ENCODE peak calls at places on chromosomes 7 and 10, in four cellular contexts. T is adipocyte, M is K562, N is mammary epithelial cell. A is an unnamed sample.

GRCh38 chr10:43892062-43892765 is 243.5 kb upstream of the ZNF32 start:
- DNase-seq in T (peak; percentile 63), M (no peak), N (peak; percentile 22), A (no peak)

GRCh38 chr10:119805702-119806230 is 66.9 kb downstream of the MCMBP start:
- DNase-seq in T (peak; percentile 24), N (no peak), M (no peak), A (no peak)

GRCh38 chr7:112770051-112770450 is 20.1 kb downstream of the TMEM168 start:
- DNase-seq in M (no peak), T (peak; percentile 2), N (peak; percentile 96), A (no peak)

GRCh38 chr7:130127404-130128395 is 57.4 kb downstream of the KLHDC10 start:
- DNase-seq in M (no peak), T (peak; percentile 84), N (no peak), A (no peak)

GRCh38 chr10:100877451-100877850 is 35.3 kb upstream of the SLF2 start:
- DNase-seq in M (no peak), T (no peak), N (no peak), A (no peak)

GRCh38 chr7:122337011-122337410 is 32.5 kb upstream of the FEZF1 start:
- DNase-seq in N (no peak), M (no peak), T (no peak), A (no peak)

GRCh38 chr7:22469371-22470143 is 30.4 kb downstream of the STEAP1B start:
- DNase-seq in N (no peak), M (no peak), T (no peak), A (no peak)

GRCh38 chr10:14259696-14260595 is 70.8 kb downstream of the FRMD4A start:
- DNase-seq in M (no peak), T (peak; percentile 4), N (no peak), A (no peak)

GRCh38 chr10:4151466-4151865 is 366.5 kb upstream of the KLF6 start:
- DNase-seq in T (no peak), M (no peak), N (no peak), A (no peak)

GRCh38 chr7:130444230-130444629 is 3.4 kb upstream of the CEP41 start:
- DNase-seq in T (peak; percentile 61), N (no peak), M (no peak), A (no peak)

GRCh38 chr7:43637114-43637806 is 54.4 kb downstream of the STK17A start:
- DNase-seq in T (no peak), M (no peak), N (peak; percentile 91), A (no peak)

GRCh38 chr7:94333810-94334209 is 60.9 kb upstream of the COL1A2 start:
- DNase-seq in T (no peak), N (peak; percentile 72), M (no peak), A (no peak)

GRCh38 chr7:123966936-123967335 is 41.9 kb downstream of the SPAM1 start:
- DNase-seq in N (no peak), T (no peak), M (no peak), A (peak; percentile 63)

GRCh38 chr7:43531700-43532099 is 51.2 kb upstream of the STK17A start:
- DNase-seq in T (no peak), N (no peak), M (no peak), A (no peak)

GRCh38 chr10:86659161-86659691 is 4.9 kb downstream of the OPN4 start:
- DNase-seq in M (no peak), T (no peak), N (no peak), A (no peak)

GRCh38 chr7:90736968-90737939 is 141.1 kb downstream of the CDK14 start:
- DNase-seq in N (no peak), T (no peak), M (no peak), A (peak; percentile 93)

GRCh38 chr7:100476903-100477870 is 1.8 kb downstream of the TSC22D4 start:
- DNase-seq in N (no peak), M (peak; percentile 65), T (peak; percentile 51), A (peak; percentile 78)

GRCh38 chr7:102432476-102433318 is 678 bp upstream of the ORAI2 start:
- DNase-seq in N (no peak), M (peak; percentile 45), T (peak; percentile 12), A (no peak)

GRCh38 chr10:48819806-48820205 is 119.8 kb downstream of the LRRC18 start:
- DNase-seq in N (no peak), T (no peak), M (no peak), A (no peak)

GRCh38 chr10:97321807-97322195 is 2.7 kb downstream of the FRAT1 start:
- DNase-seq in T (no peak), N (no peak), M (no peak), A (no peak)

GRCh38 chr7:125090596-125090995 is 161.0 kb upstream of the POT1 start:
- DNase-seq in N (peak; percentile 38), M (no peak), T (no peak), A (no peak)

DNA sequence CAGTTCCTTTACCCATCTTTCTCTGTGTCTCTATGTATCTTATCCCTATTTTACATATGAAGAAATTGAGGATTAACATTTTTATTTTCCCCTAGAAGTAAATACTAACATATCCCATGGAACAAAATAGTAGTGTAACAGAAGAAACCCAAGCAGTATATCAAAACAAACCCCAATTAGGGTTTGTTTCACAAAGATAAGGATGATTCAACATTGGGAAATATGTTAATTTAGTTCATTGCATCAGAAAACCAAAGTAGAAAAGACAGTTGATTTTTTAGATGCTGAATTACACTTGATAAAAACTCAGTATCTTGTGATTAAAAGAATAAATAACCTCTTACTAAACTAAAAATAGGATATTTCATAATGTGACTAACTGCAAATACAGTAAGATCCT is 87.8 kb downstream of the GLCCI1 start:
- DNase-seq in M (no peak), T (peak; percentile 32), N (no peak), A (no peak)
- H3K36me3 ChIP-seq in M (peaks cover 8% of the 10 kb centered on the region), T (peaks cover 23% of the 10 kb centered on the region), N (peaks cover 5% of the 10 kb centered on the region), A (no peaks in the 10 kb centered on the region)

GRCh38 chr10:121526801-121527221 is 71.4 kb downstream of the FGFR2 start:
- DNase-seq in M (no peak), N (no peak), T (no peak), A (no peak)

GRCh38 chr10:121526040-121526790 is 72.0 kb downstream of the FGFR2 start:
- DNase-seq in N (no peak), M (no peak), T (no peak), A (no peak)

GRCh38 chr10:121525276-121526039 is 72.8 kb downstream of the FGFR2 start:
- DNase-seq in M (no peak), N (no peak), T (no peak), A (no peak)

GRCh38 chr10:121530481-121531075 is 67.7 kb downstream of the FGFR2 start:
- DNase-seq in N (no peak), T (no peak), M (no peak), A (no peak)

DNA sequence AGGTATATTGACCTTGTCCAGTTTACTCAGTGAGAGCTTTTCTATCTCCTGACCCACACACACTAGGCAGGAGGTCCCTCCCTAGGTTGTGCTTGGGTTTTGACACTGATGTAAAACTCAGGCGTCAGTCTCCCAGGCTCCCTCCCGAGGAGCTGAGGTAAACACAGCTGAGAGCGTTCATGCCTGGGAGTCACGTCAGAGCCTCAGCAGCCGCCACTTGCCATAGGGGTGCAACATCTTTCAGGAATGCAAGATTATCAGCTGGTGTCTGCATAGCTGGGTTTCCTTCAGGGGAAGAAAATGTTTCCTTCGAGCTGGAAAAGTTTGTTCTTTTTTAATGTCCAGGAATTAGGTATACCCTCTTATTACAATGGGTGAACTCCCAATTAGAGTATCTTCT is 70.6 kb downstream of the FGFR2 start:
- DNase-seq in M (no peak), T (no peak), N (peak; percentile 48), A (no peak)
- H3K4me1 ChIP-seq in M (no peaks in the 10 kb centered on the region), T (no peaks in the 10 kb centered on the region), N (peaks cover 32% of the 10 kb centered on the region), A (peaks cover 6% of the 10 kb centered on the region)

GRCh38 chr10:133286366-133286765 is 9.7 kb upstream of the ADAM8 start:
- DNase-seq in N (no peak), T (no peak), M (no peak), A (no peak)
- H3K36me3 ChIP-seq in N (peaks cover 21% of the 10 kb centered on the region), T (peaks cover 92% of the 10 kb centered on the region), M (peaks cover 70% of the 10 kb centered on the region), A (no peaks in the 10 kb centered on the region)

GRCh38 chr7:127904706-127905056 is 126.6 kb downstream of the LRRC4 start:
- DNase-seq in T (peak; percentile 30), M (no peak), N (peak; percentile 3), A (no peak)

GRCh38 chr7:127900116-127900515 is 131.1 kb downstream of the LRRC4 start:
- DNase-seq in N (no peak), M (no peak), T (no peak), A (no peak)

GRCh38 chr7:127903913-127904705 is 127.1 kb downstream of the LRRC4 start:
- DNase-seq in M (no peak), N (no peak), T (no peak), A (peak; percentile 72)

GRCh38 chr7:127900735-127901685 is 130.2 kb downstream of the LRRC4 start:
- DNase-seq in N (no peak), M (no peak), T (no peak), A (peak; percentile 78)

DNA sequence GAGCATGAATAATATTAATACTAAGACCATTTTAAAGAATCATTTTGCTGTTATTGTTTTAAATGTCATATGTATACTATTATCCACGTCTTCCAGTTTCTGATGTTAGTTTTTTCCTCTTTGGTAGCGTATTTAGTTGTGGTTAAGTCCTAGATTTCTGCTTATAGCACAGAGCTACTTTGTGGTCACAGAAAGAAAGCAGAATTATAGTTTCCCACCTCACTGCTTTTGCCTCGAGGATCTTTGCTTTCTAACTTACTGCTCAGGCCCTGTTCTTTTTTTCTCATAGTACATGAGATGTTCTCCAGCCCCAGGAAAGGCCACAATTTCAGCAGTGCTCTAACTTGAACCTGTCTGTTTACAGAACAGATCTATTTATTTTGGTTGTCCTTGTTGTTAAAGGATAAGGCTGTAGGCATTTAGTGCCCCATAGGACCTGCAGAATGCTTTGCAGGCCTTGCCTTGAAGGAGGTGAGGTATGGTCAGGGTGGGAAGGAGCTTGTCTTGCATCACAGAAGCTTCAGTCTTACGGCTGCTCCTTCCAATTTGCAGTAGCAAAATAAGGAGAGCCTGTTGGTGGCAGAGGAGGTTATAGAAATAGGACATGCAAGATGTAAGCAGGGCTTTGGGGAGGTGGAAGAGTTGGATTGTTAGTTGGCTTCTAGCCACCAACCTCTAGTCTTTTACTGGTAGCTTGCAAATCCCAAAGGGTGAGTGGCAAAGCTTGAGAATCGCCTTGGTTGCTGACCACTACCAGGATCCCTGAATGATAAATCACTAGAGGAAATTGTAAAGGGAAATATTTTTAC is 129.1 kb downstream of the LRRC4 start:
- DNase-seq in N (no peak), T (no peak), M (no peak), A (peak; percentile 56)
- H3K4me1 ChIP-seq in N (peaks cover 34% of the 10 kb centered on the region), T (peaks cover 8% of the 10 kb centered on the region), M (peaks cover 2% of the 10 kb centered on the region), A (peaks cover 96% of the 10 kb centered on the region)

GRCh38 chr7:8064828-8065227 is 96.2 kb downstream of the GLCCI1 start:
- DNase-seq in T (peak; percentile 54), N (no peak), M (no peak), A (no peak)

GRCh38 chr7:8060241-8060640 is 91.6 kb downstream of the GLCCI1 start:
- DNase-seq in N (no peak), M (no peak), T (no peak), A (no peak)

GRCh38 chr7:8068892-8069686 is 100.5 kb downstream of the GLCCI1 start:
- DNase-seq in T (no peak), M (no peak), N (no peak), A (no peak)

GRCh38 chr7:8063706-8064297 is 95.2 kb downstream of the GLCCI1 start:
- DNase-seq in T (no peak), N (peak; percentile 65), M (no peak), A (no peak)

GRCh38 chr7:8065356-8065813 is 96.8 kb downstream of the GLCCI1 start:
- DNase-seq in M (no peak), T (peak; percentile 90), N (peak; percentile 79), A (no peak)
- H3K36me3 ChIP-seq in M (no peaks in the 10 kb centered on the region), T (peaks cover 12% of the 10 kb centered on the region), N (no peaks in the 10 kb centered on the region), A (peaks cover 6% of the 10 kb centered on the region)

GRCh38 chr10:78377362-78377761 is 343.7 kb downstream of the RPS24 start:
- DNase-seq in T (peak; percentile 5), M (no peak), N (no peak), A (no peak)
- H3K4me1 ChIP-seq in T (no peaks in the 10 kb centered on the region), M (no peaks in the 10 kb centered on the region), N (no peaks in the 10 kb centered on the region), A (no peaks in the 10 kb centered on the region)

A was measured in Karpas-422.